ENCODE peak calls at places on chromosomes 11 and 22, in six cellular contexts. S, N, B, C, W and U are unnamed samples.

GRCh38 chr11:126871792-126872191 is 128.8 kb downstream of the KIRREL3 start:
- DNase-seq in B (no peak), N (no peak), S (no peak), W (no peak), C (no peak), U (no peak)

GRCh38 chr22:38943181-38943580 is 14.2 kb upstream of the APOBEC3A start:
- DNase-seq in W (no peak), S (peak; percentile 53), N (no peak), B (no peak), C (no peak), U (no peak)

GRCh38 chr11:86940122-86940777 is 14.9 kb downstream of the FZD4 start:
- DNase-seq in N (peak; percentile 71), S (no peak), W (peak; percentile 72), B (peak; percentile 78), C (no peak), U (no peak)

GRCh38 chr11:59754859-59755700 is at the start of gene STX3:
- DNase-seq in W (peak; percentile 77), N (peak; percentile 40), C (peak; percentile 82), S (peak; percentile 93), B (peak; percentile 58), U (peak; percentile 36)

GRCh38 chr11:81237139-81237538 is 1496.5 kb downstream of the FAM181B start:
- DNase-seq in N (peak; percentile 64), W (no peak), C (peak; percentile 28), B (no peak), S (no peak), U (no peak)

GRCh38 chr11:108511851-108512474 is 13.8 kb upstream of the POGLUT3 start:
- DNase-seq in C (peak; percentile 96), B (no peak), N (peak; percentile 76), W (no peak), S (no peak), U (no peak)

GRCh38 chr22:41351011-41351410 is 30.7 kb upstream of the TEF start:
- DNase-seq in S (no peak), N (no peak), C (no peak), W (no peak), B (no peak), U (no peak)

GRCh38 chr22:24434472-24435322 is 7.3 kb downstream of the ADORA2A start:
- DNase-seq in S (peak; percentile 59), N (peak; percentile 37), W (no peak), C (no peak), B (peak; percentile 45), U (peak; percentile 17)

GRCh38 chr11:44229003-44229570 is 80.9 kb downstream of the ALX4 start:
- DNase-seq in C (peak; percentile 75), W (no peak), N (no peak), S (no peak), B (no peak), U (no peak)

GRCh38 chr11:77044886-77045285 is 10.7 kb downstream of the B3GNT6 start:
- DNase-seq in W (no peak), S (no peak), N (no peak), C (no peak), B (no peak), U (no peak)

GRCh38 chr11:77044356-77044755 is 10.2 kb downstream of the B3GNT6 start:
- DNase-seq in B (no peak), N (no peak), S (no peak), C (no peak), W (no peak), U (no peak)

GRCh38 chr11:77046060-77046501 is 11.9 kb downstream of the B3GNT6 start:
- DNase-seq in C (peak; percentile 33), N (no peak), W (peak; percentile 51), B (no peak), S (peak; percentile 79), U (no peak)

GRCh38 chr11:77049081-77049480 is 14.9 kb downstream of the B3GNT6 start:
- DNase-seq in C (no peak), N (no peak), W (no peak), B (no peak), S (no peak), U (no peak)

DNA sequence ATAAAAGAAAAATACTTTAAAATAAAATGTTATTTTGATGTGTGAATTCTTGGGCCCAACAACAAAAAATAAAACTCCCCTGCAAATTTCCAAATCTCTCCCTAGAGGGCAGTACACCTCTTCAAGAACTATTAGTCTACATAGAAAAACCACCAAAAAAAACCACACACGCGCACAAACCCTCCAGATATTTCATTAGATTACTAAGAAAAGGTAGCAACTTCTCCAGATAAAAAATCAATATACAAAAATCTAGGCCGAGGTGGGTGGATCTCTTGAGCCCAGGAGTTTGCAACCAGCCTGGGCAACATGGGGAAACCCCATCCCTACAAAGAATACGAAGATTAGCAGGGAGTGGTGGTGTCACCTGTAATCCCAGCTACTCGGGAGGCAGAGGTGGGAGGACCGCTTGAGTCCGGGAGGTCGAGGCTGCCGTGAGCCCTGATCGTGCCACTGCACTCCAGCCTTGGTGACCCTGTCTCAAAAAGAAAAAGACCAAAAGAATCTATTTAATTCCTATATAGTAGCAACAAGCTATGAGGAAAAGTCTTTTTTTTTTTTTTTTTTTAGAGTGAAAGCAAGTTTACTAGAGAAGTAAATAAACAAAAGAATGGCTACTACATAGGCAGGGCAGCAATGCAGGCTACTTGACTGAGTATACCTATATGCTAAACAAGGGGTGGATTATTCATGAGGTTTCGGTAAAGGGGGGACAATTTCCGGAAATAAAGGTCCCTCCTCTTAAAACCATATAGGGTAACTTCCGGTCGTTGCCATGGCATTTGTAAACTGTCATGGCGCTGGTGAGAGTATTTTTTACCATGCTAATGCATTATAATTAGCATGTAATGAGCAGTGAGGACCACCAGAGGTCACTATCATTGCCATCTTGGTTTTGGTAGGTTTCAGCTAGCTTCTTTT is 13.1 kb downstream of the B3GNT6 start:
- DNase-seq in N (peak; percentile 96), S (no peak), C (peak; percentile 89), B (peak; percentile 93), W (peak; percentile 88), U (no peak)
- TF ChIP-seq CTCF in N (peak; percentile 67), S (peak; percentile 74), C (peak; percentile 62), B (peak; percentile 89), W (peak; percentile 62), U (peak; percentile 82)

GRCh38 chr11:63015521-63016215 is at the start of gene SLC22A8:
- DNase-seq in B (no peak), W (no peak), C (no peak), N (no peak), S (no peak), U (no peak)

GRCh38 chr11:63017306-63017974 is 1.8 kb upstream of the SLC22A8 start:
- DNase-seq in C (no peak), B (no peak), W (no peak), N (peak; percentile 4), S (no peak), U (no peak)

GRCh38 chr11:63020671-63021255 is 5.1 kb upstream of the SLC22A8 start:
- DNase-seq in W (no peak), B (no peak), C (no peak), N (no peak), S (no peak), U (peak; percentile 48)

GRCh38 chr11:63022422-63022821 is 6.8 kb upstream of the SLC22A8 start:
- DNase-seq in C (no peak), W (no peak), S (no peak), B (no peak), N (no peak), U (no peak)

DNA sequence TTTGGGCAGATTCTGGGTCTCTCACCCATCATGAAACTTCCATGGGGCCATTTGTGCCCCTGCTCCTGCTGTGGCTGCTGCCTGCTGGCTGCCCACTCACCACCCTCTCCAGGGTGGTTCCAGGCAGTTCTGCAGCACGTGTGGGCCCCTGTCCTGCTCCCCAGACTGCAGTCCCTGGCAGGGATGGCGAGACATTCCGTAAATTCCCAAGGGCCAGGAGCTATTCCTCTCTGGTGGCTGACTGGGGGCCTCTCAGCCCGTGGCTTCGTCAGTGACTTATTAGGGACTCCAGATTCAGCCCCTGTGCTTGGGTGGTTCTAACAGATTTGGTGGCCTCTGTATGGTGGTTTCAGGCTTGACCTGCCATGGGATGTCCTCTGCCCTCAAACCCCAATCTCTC is 3.9 kb upstream of the SLC22A8 start:
- DNase-seq in B (no peak), S (no peak), C (no peak), W (no peak), N (no peak), U (no peak)
- H3K27ac ChIP-seq in B (no peak overlapping the region), S (no peak overlapping the region), C (no peak overlapping the region), W (no peak overlapping the region), N (no peak overlapping the region), U (no peak overlapping the region)

GRCh38 chr22:45639747-45640102 is 31.9 kb upstream of the ATXN10 start:
- DNase-seq in S (peak; percentile 38), C (no peak), B (no peak), N (no peak), W (no peak), U (no peak)

GRCh38 chr22:45640291-45640940 is 31.2 kb upstream of the ATXN10 start:
- DNase-seq in W (no peak), C (no peak), S (peak; percentile 18), N (no peak), B (no peak), U (no peak)

GRCh38 chr22:45640941-45641621 is 30.6 kb upstream of the ATXN10 start:
- DNase-seq in C (no peak), N (no peak), S (peak; percentile 62), B (no peak), W (no peak), U (no peak)

GRCh38 chr22:45638197-45638596 is 33.4 kb upstream of the ATXN10 start:
- DNase-seq in W (no peak), B (no peak), N (no peak), C (no peak), S (no peak), U (no peak)

DNA sequence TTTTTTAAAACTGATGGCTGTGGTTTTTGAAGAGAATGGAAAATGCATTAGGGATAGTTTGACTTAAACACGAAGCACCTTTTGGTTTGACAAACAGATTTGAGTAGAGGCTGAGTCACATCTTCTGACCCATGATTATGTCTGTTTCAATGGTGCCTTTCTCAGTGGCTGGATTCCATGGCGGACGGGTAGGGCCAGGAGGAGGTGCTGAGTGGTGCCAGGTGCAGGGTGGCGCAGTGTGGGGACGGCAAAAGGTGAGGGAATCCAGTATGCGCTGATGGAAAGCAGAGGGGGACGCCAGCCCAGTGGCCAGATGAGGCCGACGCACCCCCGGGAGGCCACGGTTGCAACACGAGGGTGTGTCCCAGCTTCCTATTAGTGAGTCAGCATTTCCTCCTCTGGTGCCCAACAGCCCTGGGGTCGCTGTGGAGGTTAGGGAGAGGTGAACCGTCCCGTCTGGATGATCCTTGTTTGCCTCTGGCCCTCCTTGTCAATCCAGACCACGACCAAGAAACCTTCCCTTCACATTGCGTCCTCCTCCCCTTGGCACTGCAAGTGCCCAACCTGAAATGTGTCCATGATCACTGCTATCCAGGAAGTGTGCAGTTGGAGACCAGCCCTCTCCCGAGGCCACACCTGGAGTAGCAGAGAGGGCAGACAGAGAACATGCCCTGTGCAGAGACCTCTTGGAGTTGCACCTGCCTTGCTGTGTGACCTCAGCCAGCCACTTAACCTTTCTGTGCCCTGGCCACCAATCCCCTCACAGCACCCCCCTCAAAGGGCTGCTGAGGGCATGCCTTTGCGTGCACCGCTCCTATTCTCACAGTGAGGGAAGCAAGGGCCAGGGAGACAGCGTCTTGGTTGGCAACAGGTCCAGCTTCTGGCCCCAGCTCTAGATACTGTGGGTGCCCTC is 32.5 kb upstream of the ATXN10 start:
- DNase-seq in N (peak; percentile 12), B (peak; percentile 56), W (peak; percentile 25), S (peak; percentile 84), C (peak; percentile 79), U (no peak)
- H3K4me3 ChIP-seq in N (peak overlapping the region; percentile 12), B (no peak overlapping the region), W (no peak overlapping the region), S (no peak overlapping the region), C (no peak overlapping the region), U (no peak overlapping the region)

GRCh38 chr11:104907521-104908185 is 9.4 kb upstream of the CASP12 start:
- DNase-seq in C (no peak), W (no peak), B (no peak), S (no peak), N (no peak), U (no peak)

GRCh38 chr11:104908186-104908531 is 9.9 kb upstream of the CASP12 start:
- DNase-seq in B (no peak), N (no peak), W (no peak), S (no peak), C (no peak), U (no peak)

GRCh38 chr11:104905271-104905670 is 7.0 kb upstream of the CASP12 start:
- DNase-seq in B (no peak), S (no peak), W (no peak), C (no peak), N (no peak), U (no peak)
- TF ChIP-seq CTCF in B (no peak), S (no peak), W (no peak), C (no peak), N (peak; percentile 20), U (no peak)